ENCODE peak calls at places on chromosome 15, in ten cellular contexts. F, J, L, R, Q, U, C, E, G and O are unnamed samples.

GRCh38 chr15:63353887-63354286 is 27.8 kb downstream of the CA12 start:
- DNase-seq in G (no peak), E (no peak), R (no peak), L (no peak), J (peak), F (no peak), Q (no peak), C (no peak), U (no peak), O (no peak)

GRCh38 chr15:74821091-74821789 is 5.2 kb upstream of the CPLX3 start:
- DNase-seq in U (peak), F (no peak), R (no peak), Q (no peak), C (no peak), J (no peak), L (no peak), G (no peak), E (no peak), O (no peak)

GRCh38 chr15:40252438-40253178 is 13.7 kb downstream of the PAK6 start:
- DNase-seq in L (no peak), Q (peak), J (peak), R (no peak), E (peak), F (no peak), G (no peak), C (peak), U (peak), O (peak)

GRCh38 chr15:39908186-39908585 is 11.9 kb downstream of the GPR176 start:
- DNase-seq in Q (no peak), E (no peak), R (peak), L (no peak), F (no peak), U (peak), C (no peak), J (no peak), G (no peak), O (no peak)

GRCh38 chr15:47988564-47988963 is 132.2 kb upstream of the SLC24A5 start:
- DNase-seq in E (no peak), Q (no peak), L (no peak), U (no peak), C (no peak), R (no peak), G (no peak), F (no peak), J (no peak), O (no peak)

GRCh38 chr15:65377976-65378366 is at the start of gene IGDCC3:
- DNase-seq in R (no peak), E (peak), L (no peak), U (no peak), Q (peak), F (no peak), J (no peak), G (no peak), C (no peak), O (no peak)

GRCh38 chr15:42239528-42240245 is 31.6 kb upstream of the VPS39 start:
- DNase-seq in G (no peak), C (no peak), J (no peak), U (no peak), F (no peak), L (no peak), Q (no peak), E (no peak), R (no peak), O (no peak)

GRCh38 chr15:74317820-74318375 is 49.5 kb downstream of the CYP11A1 start:
- DNase-seq in J (peak), R (peak), U (no peak), L (peak), Q (peak), F (peak), G (peak), C (no peak), E (peak), O (no peak)

GRCh38 chr15:78985859-78986470 is 41.1 kb upstream of the CTSH start:
- DNase-seq in F (no peak), U (no peak), J (no peak), R (no peak), C (no peak), E (no peak), G (no peak), Q (no peak), L (no peak), O (no peak)

GRCh38 chr15:78987891-78988360 is 43.1 kb upstream of the CTSH start:
- DNase-seq in E (no peak), U (peak), J (no peak), G (no peak), R (no peak), Q (no peak), F (no peak), C (no peak), L (no peak), O (no peak)

GRCh38 chr15:78983146-78983918 is 38.5 kb upstream of the CTSH start:
- DNase-seq in G (no peak), L (peak), Q (no peak), C (peak), J (no peak), E (no peak), F (no peak), R (no peak), U (no peak), O (no peak)

GRCh38 chr15:78981532-78982313 is 36.9 kb upstream of the CTSH start:
- DNase-seq in J (no peak), U (no peak), C (no peak), L (no peak), Q (no peak), F (no peak), E (no peak), R (no peak), G (no peak), O (no peak)

GRCh38 chr15:78984041-78984440 is 39.2 kb upstream of the CTSH start:
- DNase-seq in E (no peak), J (no peak), F (no peak), U (no peak), G (no peak), Q (no peak), R (no peak), L (no peak), C (no peak), O (no peak)
- TF ChIP-seq CTCF in E (no peak), J (no peak), F (no peak), U (no peak), G (no peak), Q (no peak), R (no peak), L (no peak), C (no peak), O (no peak)

GRCh38 chr15:92938387-92938786 is 38.3 kb downstream of the CHD2 start:
- DNase-seq in E (no peak), R (no peak), Q (no peak), U (no peak), G (no peak), J (no peak), L (no peak), F (no peak), C (no peak), O (no peak)
- TF ChIP-seq CTCF in E (peak), R (no peak), Q (peak), U (no peak), G (no peak), J (peak), L (peak), F (peak), C (no peak), O (peak)

DNA sequence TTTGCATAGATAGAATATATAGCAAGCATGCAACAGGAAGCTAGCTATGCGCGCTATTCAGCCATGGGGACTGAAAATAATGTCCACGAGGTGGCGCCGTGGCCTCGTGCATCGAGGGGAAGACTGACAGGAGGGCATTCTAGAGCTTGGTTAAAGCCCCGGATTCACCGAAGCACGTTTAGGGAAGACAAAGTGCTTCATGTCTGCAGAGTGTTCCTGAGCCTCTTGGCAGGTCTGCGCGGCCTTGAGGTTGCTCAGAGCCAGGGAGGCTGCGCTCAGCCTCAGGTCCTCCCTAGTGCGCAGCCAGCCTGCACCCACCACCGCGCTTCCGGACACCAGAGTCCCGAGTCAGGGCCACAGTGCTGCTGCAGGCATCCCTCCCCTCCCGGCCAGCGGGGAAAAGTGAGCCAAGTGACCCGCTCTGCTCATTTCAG is 24.6 kb downstream of the GABRA5 start:
- DNase-seq in Q (peak), E (peak), U (peak), J (no peak), R (peak), G (no peak), C (no peak), L (no peak), F (no peak), O (peak)
- TF ChIP-seq CTCF in Q (peak), E (peak), U (peak), J (peak), R (peak), G (peak), C (peak), L (peak), F (peak), O (peak)

DNA sequence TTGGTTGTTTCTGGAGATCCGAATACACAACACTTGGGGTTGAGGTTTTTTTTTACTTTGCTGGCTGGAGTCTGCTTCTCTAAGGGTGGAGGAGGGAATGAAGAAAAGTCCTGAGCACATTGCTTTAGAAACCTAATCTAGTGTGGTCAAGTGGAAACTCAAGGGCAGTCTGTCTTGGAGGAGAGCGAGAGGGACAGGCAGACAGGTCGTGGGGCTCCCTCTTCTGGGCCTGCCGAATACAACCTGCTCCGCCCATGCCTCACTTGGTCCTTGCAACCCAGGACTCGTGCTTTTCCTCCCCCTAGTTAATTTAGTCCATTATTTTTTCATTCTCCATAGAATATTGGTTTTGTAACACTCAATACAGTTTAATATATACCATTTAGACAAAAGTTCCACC is 176.7 kb upstream of the LYSMD4 start:
- DNase-seq in F (no peak), G (no peak), R (no peak), C (no peak), L (no peak), J (no peak), U (peak), Q (no peak), E (no peak), O (no peak)
- TF ChIP-seq CTCF in F (peak), G (no peak), R (no peak), C (no peak), L (no peak), J (no peak), U (peak), Q (no peak), E (peak), O (no peak)